ENCODE peak calls at places on chromosomes 7 and 10, in four cellular contexts. H is CD8-positive, alpha-beta T cell; D is GM20000; W is heart right ventricle. F is an unnamed sample.

GRCh38 chr10:91552260-91552659 is 80.6 kb downstream of the PPP1R3C start:
- DNase-seq in W (no peak), D (no peak), H (no peak), F (no peak)

GRCh38 chr7:144454256-144455039 is 51.0 kb upstream of the NOBOX start:
- DNase-seq in D (no peak), W (no peak), H (no peak), F (no peak)

GRCh38 chr10:93615576-93615975 is 3.2 kb downstream of the PDE6C start:
- DNase-seq in D (no peak), H (no peak), W (no peak), F (no peak)

GRCh38 chr10:80504897-80505465 is 32.7 kb upstream of the SH2D4B start:
- DNase-seq in D (no peak), H (no peak), W (no peak), F (no peak)

GRCh38 chr10:112658900-112659328 is 211.9 kb downstream of the VTI1A start:
- DNase-seq in W (no peak), D (no peak), H (no peak), F (no peak)

GRCh38 chr7:120014920-120015465 is 258.0 kb upstream of the KCND2 start:
- DNase-seq in W (no peak), H (no peak), D (no peak), F (no peak)

GRCh38 chr10:78408011-78408410 is 374.3 kb downstream of the RPS24 start:
- DNase-seq in D (no peak), W (no peak), H (no peak), F (no peak)

GRCh38 chr7:91181949-91182348 is 82.3 kb upstream of the FZD1 start:
- DNase-seq in H (no peak), D (no peak), W (no peak), F (no peak)

GRCh38 chr7:39733881-39734571 is 110.7 kb downstream of the RALA start:
- DNase-seq in H (no peak), W (no peak), D (no peak), F (no peak)

GRCh38 chr10:36450385-36450784 is 675.0 kb upstream of the ANKRD30A start:
- DNase-seq in H (no peak), W (no peak), D (no peak), F (no peak)

GRCh38 chr7:4958477-4959301 is at the start of gene MMD2:
- DNase-seq in W (no peak), D (peak; percentile 24), H (no peak), F (no peak)

GRCh38 chr7:99595111-99595745 is 2.8 kb upstream of the TMEM225B start:
- DNase-seq in D (no peak), W (no peak), H (no peak), F (no peak)

GRCh38 chr10:119370046-119370770 is 162.8 kb downstream of the GRK5 start:
- DNase-seq in D (no peak), H (no peak), W (no peak), F (no peak)

GRCh38 chr10:112115781-112116385 is 67.7 kb downstream of the GPAM start:
- DNase-seq in H (no peak), D (peak; percentile 74), W (no peak), F (no peak)

GRCh38 chr7:2522780-2523433 is 3.3 kb downstream of the LFNG start:
- DNase-seq in H (no peak), D (no peak), W (no peak), F (peak; percentile 69)

GRCh38 chr10:93762979-93763391 is 5.2 kb downstream of the LGI1 start:
- DNase-seq in D (peak; percentile 20), H (no peak), W (no peak), F (no peak)

GRCh38 chr10:6912424-6912823 is 332.3 kb upstream of the PRKCQ start:
- DNase-seq in W (no peak), D (no peak), H (no peak), F (no peak)

GRCh38 chr10:126166797-126167196 is 221.5 kb downstream of the ADAM12 start:
- DNase-seq in W (no peak), H (no peak), D (no peak), F (no peak)

GRCh38 chr7:151051108-151051507 is 2.8 kb downstream of the ASIC3 start:
- DNase-seq in D (no peak), H (peak; percentile 28), W (peak; percentile 69), F (peak; percentile 85)

GRCh38 chr7:69833964-69834363 is 235.7 kb downstream of the AUTS2 start:
- DNase-seq in W (no peak), D (no peak), H (no peak), F (no peak)

GRCh38 chr10:86363184-86363832 is 3.3 kb downstream of the GRID1 start:
- DNase-seq in H (no peak), W (peak; percentile 54), D (peak; percentile 82), F (peak; percentile 76)

GRCh38 chr10:24128066-24128751 is 80.7 kb upstream of the KIAA1217 start:
- DNase-seq in D (no peak), W (no peak), H (no peak), F (no peak)

GRCh38 chr7:157457355-157458253 is 120.8 kb downstream of the DNAJB6 start:
- DNase-seq in W (no peak), H (no peak), D (no peak), F (no peak)

GRCh38 chr10:132141526-132142395 is 45.0 kb upstream of the DPYSL4 start:
- DNase-seq in D (no peak), W (peak; percentile 9), H (no peak), F (peak; percentile 19)

GRCh38 chr10:48324580-48324979 is 18.1 kb downstream of the MAPK8 start:
- DNase-seq in W (no peak), H (no peak), D (no peak), F (no peak)

GRCh38 chr7:88109612-88110011 is 110.2 kb downstream of the SRI start:
- DNase-seq in W (no peak), D (no peak), H (no peak), F (no peak)

GRCh38 chr10:120983721-120984120 is 132.6 kb downstream of the WDR11 start:
- DNase-seq in D (no peak), W (no peak), H (no peak), F (peak; percentile 36)

GRCh38 chr7:918441-919113 is 35.9 kb downstream of the ADAP1 start:
- DNase-seq in D (no peak), W (no peak), H (no peak), F (peak; percentile 15)

GRCh38 chr10:122288917-122289316 is 17.8 kb downstream of the BTBD16 start:
- DNase-seq in W (no peak), D (no peak), H (no peak), F (no peak)

GRCh38 chr7:5472432-5473315 is 49.0 kb upstream of the TNRC18 start:
- DNase-seq in H (no peak), W (no peak), D (no peak), F (no peak)

DNA sequence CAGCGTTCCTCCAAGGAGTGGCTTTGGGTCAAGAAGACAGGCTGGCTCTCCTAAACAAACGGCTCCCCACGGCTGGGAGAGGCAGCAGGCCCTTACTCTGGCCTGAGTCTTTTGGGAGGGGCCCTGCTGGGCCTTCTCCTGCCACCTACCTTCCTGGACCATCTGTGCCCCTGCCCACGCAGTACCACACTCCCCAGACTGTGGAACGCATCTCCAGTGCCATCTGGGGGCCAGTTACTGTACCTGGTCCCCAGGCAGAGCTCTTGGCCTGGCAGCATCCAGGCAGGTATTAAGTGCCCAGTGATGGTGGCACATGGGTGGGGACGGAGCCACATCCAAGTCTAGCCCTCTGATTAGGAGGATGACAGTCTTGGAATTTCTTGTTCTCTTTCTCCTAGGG is 14.4 kb downstream of the ALKBH4 start:
- DNase-seq in W (no peak), D (peak; percentile 63), H (no peak), F (no peak)
- TF ChIP-seq CTCF in W (no peak), D (peak; percentile 4), H (peak; percentile 54), F (no peak)

GRCh38 chr7:134201569-134202261 is 74.6 kb downstream of the LRGUK start:
- DNase-seq in W (no peak), H (no peak), D (no peak), F (no peak)
- TF ChIP-seq CTCF in W (no peak), H (no peak), D (no peak), F (no peak)

GRCh38 chr10:96791902-96792301 is 40.2 kb upstream of the LCOR start:
- DNase-seq in W (no peak), D (no peak), H (no peak), F (no peak)

GRCh38 chr10:96784253-96784652 is 47.8 kb upstream of the LCOR start:
- DNase-seq in D (no peak), W (no peak), H (no peak), F (no peak)

GRCh38 chr10:96794786-96795733 is 37.0 kb upstream of the LCOR start:
- DNase-seq in H (no peak), W (no peak), D (no peak), F (no peak)

GRCh38 chr10:96789571-96790108 is 42.5 kb upstream of the LCOR start:
- DNase-seq in H (no peak), D (peak; percentile 68), W (no peak), F (no peak)
- TF ChIP-seq CTCF in H (no peak), D (peak; percentile 68), W (no peak), F (no peak)

GRCh38 chr10:60441515-60441914 is 51.8 kb upstream of the ANK3 start:
- DNase-seq in H (no peak), W (no peak), D (no peak), F (no peak)
- TF ChIP-seq CTCF in H (no peak), W (no peak), D (no peak), F (no peak)

GRCh38 chr10:69007260-69007659 is 18.7 kb downstream of the KIFBP start:
- DNase-seq in W (no peak), H (no peak), D (no peak), F (no peak)

GRCh38 chr10:69009360-69009759 is 20.8 kb downstream of the KIFBP start:
- DNase-seq in W (no peak), H (no peak), D (no peak), F (no peak)

GRCh38 chr10:69010151-69010640 is 21.6 kb downstream of the KIFBP start:
- DNase-seq in D (no peak), H (no peak), W (no peak), F (no peak)

GRCh38 chr10:69005704-69006103 is 17.1 kb downstream of the KIFBP start:
- DNase-seq in D (no peak), H (no peak), W (no peak), F (no peak)

DNA sequence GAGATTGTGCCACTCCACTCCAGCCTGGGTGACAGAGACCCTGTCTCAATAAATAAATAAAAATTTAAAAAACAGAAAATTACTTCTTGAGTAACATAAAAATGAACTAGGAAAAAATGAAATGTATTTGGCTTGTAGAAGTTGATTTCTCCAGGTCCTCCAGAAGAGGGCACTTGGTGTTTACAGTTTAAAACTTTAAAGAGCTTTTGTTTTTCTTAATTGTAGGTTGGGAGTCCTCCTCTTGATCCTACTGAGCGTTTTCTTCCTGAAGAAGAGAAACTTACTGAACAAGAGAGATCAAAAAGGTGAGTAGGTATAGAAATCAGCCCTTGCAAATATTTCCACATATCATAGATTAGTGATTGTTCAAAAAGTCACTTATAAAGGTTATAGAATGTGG is 16.2 kb downstream of the KIFBP start:
- DNase-seq in W (no peak), D (peak; percentile 56), H (no peak), F (no peak)
- TF ChIP-seq CTCF in W (peak; percentile 34), D (peak; percentile 22), H (peak; percentile 76), F (no peak)

F was measured in mesothelial cell of epicardium.